ENCODE peak calls at places on chromosomes 5 and 9, in six cellular contexts. J, Q, L, F, G and K are unnamed samples.

GRCh38 chr5:67146574-67146973 is 50.0 kb downstream of the CD180 start:
- DNase-seq in J (no peak), Q (no peak), L (no peak), F (no peak), G (no peak), K (no peak)

GRCh38 chr5:150671509-150672236 is 10.6 kb downstream of the MYOZ3 start:
- DNase-seq in J (no peak), Q (no peak), L (peak), F (no peak), G (no peak), K (peak)

GRCh38 chr9:80285325-80285724 is 713.6 kb downstream of the TLE4 start:
- DNase-seq in J (no peak), Q (no peak), L (peak), F (no peak), G (no peak), K (no peak)

GRCh38 chr9:125699870-125700269 is 7.1 kb downstream of the MAPKAP1 start:
- DNase-seq in J (no peak), Q (no peak), L (no peak), F (no peak), G (no peak), K (no peak)

GRCh38 chr9:135753391-135754105 is 51.6 kb downstream of the KCNT1 start:
- DNase-seq in J (no peak), Q (no peak), L (no peak), F (no peak), G (no peak), K (no peak)

GRCh38 chr5:77449277-77449676 is 42.8 kb downstream of the WDR41 start:
- DNase-seq in J (no peak), Q (no peak), L (no peak), F (no peak), G (no peak), K (no peak)

GRCh38 chr9:70419546-70420266 is 5.2 kb upstream of the KLF9 start:
- DNase-seq in J (no peak), Q (peak), L (peak), F (peak), G (peak), K (peak)

GRCh38 chr9:72290311-72290710 is 74.7 kb downstream of the ZFAND5 start:
- DNase-seq in J (no peak), Q (no peak), L (no peak), F (no peak), G (no peak), K (no peak)

GRCh38 chr9:94649100-94649855 is 10.0 kb upstream of the FBP1 start:
- DNase-seq in J (no peak), Q (no peak), L (no peak), F (no peak), G (no peak), K (no peak)

GRCh38 chr5:132070460-132071337 is 2.9 kb upstream of the CSF2 start:
- DNase-seq in J (no peak), Q (no peak), L (no peak), F (no peak), G (no peak), K (no peak)

GRCh38 chr5:134937547-134937946 is 30.2 kb upstream of the CATSPER3 start:
- DNase-seq in J (no peak), Q (no peak), L (peak), F (no peak), G (no peak), K (no peak)
- H3K4me3 ChIP-seq in J (no peak), Q (no peak), L (no peak), F (no peak), G (no peak), K (no peak)

DNA sequence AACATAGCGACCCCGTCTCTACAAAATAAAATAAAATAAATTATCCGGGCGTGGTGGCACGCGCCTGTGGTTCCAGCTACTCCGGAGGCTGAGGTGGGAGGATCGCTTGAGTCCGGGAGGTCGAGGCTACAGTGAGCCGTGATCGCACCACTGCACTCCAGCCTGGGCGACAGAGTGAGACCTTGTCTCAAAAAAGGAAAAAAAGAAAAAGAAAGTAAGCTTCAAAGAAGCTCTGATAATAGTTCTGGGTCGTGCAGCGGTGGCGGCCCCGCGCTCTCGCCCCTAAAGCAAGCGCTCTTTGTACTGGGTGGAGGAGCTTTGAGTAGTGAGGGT is 6.8 kb downstream of the TLX3 start:
- DNase-seq in J (no peak), Q (no peak), L (no peak), F (no peak), G (no peak), K (no peak)
- H3K4me3 ChIP-seq in J (no peak), Q (peak), L (peak), F (no peak), G (no peak), K (no peak)

GRCh38 chr9:129143461-129143927 is 32.3 kb downstream of the PTPA start:
- DNase-seq in J (no peak), Q (no peak), L (no peak), F (peak), G (no peak), K (no peak)

GRCh38 chr9:129141066-129142041 is 30.1 kb downstream of the PTPA start:
- DNase-seq in J (peak), Q (peak), L (peak), F (peak), G (peak), K (no peak)

GRCh38 chr9:129142115-129142514 is 30.9 kb downstream of the PTPA start:
- DNase-seq in J (no peak), Q (no peak), L (no peak), F (no peak), G (no peak), K (no peak)

GRCh38 chr9:129143031-129143441 is 31.8 kb downstream of the PTPA start:
- DNase-seq in J (no peak), Q (peak), L (peak), F (peak), G (peak), K (peak)

DNA sequence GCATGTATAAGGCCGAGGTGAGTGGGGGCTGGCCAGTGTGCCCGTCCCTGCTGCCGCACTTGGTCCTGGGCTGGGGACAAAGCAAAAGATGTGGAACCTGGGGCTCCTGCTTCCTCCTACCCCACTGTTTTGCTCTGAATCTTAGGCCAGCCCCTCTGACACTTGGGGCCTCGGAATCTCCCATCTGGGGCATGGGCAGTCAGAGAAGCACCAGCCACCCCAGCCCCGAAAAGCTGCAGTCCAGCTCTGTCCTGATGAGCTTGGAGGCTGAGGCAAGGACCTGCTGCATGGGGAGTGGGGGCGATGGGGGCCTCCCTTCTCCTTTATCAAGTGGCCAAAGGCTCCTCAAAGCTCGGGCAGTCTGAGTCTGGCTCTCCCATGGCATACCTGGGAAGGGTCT is 31.3 kb downstream of the PTPA start:
- DNase-seq in J (no peak), Q (no peak), L (no peak), F (no peak), G (no peak), K (no peak)
- H3K4me3 ChIP-seq in J (peak), Q (peak), L (no peak), F (no peak), G (no peak), K (no peak)

GRCh38 chr9:137028013-137028280 is at the start of gene ABCA2:
- DNase-seq in J (no peak), Q (no peak), L (no peak), F (no peak), G (no peak), K (no peak)

GRCh38 chr9:137027369-137028012 is 546 bp downstream of the ABCA2 start:
- DNase-seq in J (no peak), Q (no peak), L (peak), F (no peak), G (no peak), K (peak)

GRCh38 chr9:137025120-137025966 is 2.7 kb downstream of the ABCA2 start:
- DNase-seq in J (no peak), Q (peak), L (peak), F (no peak), G (no peak), K (no peak)

GRCh38 chr9:137026384-137026783 is 1.7 kb downstream of the ABCA2 start:
- DNase-seq in J (no peak), Q (no peak), L (no peak), F (no peak), G (no peak), K (no peak)

GRCh38 chr9:137026828-137027227 is 1.2 kb downstream of the ABCA2 start:
- DNase-seq in J (no peak), Q (no peak), L (no peak), F (no peak), G (no peak), K (no peak)
- H3K4me3 ChIP-seq in J (peak), Q (peak), L (no peak), F (no peak), G (no peak), K (peak)

DNA sequence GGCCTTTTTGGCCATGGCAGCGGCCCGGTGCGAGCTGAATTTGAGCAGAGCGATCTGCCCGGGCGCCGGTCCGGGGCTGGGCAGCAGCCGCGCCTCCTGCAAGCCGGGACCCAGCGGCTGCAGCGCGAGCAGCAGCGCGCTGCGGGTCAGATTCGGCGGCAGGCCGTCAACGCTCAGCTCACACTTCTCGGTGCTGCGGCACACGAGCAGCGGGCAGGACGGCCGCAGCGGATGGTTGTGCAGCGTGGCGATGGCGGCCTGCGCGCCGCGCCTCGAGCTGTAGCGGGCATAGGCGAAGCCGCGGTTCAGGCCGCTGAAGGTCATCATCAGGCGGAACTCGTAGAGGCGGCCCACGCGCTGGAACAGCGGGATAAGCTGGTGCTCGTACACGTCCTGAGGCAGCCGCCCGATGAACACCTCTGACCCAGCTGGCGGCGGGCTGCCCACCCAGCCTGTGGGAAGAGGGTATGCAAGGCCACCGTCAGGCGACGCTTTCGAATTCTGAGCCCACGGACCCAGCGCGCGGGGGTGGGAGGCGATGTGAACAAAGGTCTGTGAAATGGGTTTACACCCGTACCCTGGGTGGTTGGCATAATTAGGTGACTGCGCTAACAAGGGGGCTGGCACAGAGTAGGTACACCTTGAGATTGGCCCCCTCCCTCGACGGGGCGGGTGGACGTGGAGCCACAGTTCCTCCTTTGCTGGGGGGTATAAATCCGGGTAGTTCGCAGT is 755 bp downstream of the DND1 start:
- DNase-seq in J (no peak), Q (no peak), L (peak), F (peak), G (no peak), K (no peak)
- H3K4me3 ChIP-seq in J (no peak), Q (peak), L (no peak), F (no peak), G (no peak), K (no peak)

GRCh38 chr9:93062364-93062763 is 3.9 kb downstream of the SUSD3 start:
- DNase-seq in J (no peak), Q (no peak), L (no peak), F (no peak), G (no peak), K (no peak)
- H3K4me3 ChIP-seq in J (no peak), Q (no peak), L (no peak), F (no peak), G (peak), K (no peak)

DNA sequence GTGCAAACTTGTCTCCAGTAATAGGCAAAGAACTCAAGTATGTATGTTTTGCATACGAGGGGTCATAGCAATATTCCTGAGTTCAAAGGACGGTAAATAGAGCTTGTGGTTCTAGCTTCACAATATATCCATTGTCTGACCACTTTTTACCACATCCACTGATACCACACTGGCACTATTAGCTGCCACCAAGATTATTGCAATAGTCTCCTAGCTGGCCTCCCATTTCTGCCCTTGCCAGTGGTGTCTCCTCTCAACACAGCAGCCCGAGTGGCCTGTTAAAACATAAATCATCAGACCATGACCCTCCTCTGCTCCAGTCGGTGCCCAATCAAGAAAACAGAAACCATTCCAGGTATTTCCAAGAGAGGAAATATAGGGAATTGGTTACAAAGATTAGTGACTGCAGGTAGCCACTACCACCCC is 17.0 kb downstream of the GRXCR2 start:
- DNase-seq in J (no peak), Q (no peak), L (no peak), F (no peak), G (no peak), K (no peak)
- H3K4me3 ChIP-seq in J (peak), Q (peak), L (no peak), F (peak), G (no peak), K (no peak)